ENCODE peak calls at places on chromosomes 4 and X, in eight cellular contexts. T is EL; M is renal cortical epithelial cell; S is activated T-cell treated with anti-CD3 and anti-CD28 coated beads, Interleukin-2, amount 50 U/mL, for 72 hours; R is frontal cortex; Y is NCI-H2227 treated with DMSO at 0.1 percent for 48 hours; W is retinal pigment epithelial cell; V is T-helper 1 cell. Q is an unnamed sample.

GRCh38 chr4:8319731-8320385 is 50.3 kb downstream of the HTRA3 start:
- DNase-seq in T (no peak), Y (no peak), V (no peak), M (no peak), W (no peak), S (no peak), R (no peak), Q (peak; percentile 82)

GRCh38 chr4:176995-177394 is 52.7 kb downstream of the ZNF718 start:
- DNase-seq in S (no peak), Y (no peak), R (no peak), T (no peak), V (no peak), M (no peak), W (no peak), Q (no peak)

GRCh38 chrX:16143968-16144367 is 20.6 kb downstream of the GRPR start:
- DNase-seq in R (no peak), T (no peak), S (no peak), M (no peak), W (no peak), V (no peak), Y (no peak), Q (no peak)

GRCh38 chr4:121208571-121208970 is 44.5 kb upstream of the TNIP3 start:
- DNase-seq in W (no peak), Y (no peak), V (no peak), M (no peak), T (no peak), S (no peak), R (no peak), Q (no peak)

GRCh38 chr4:55864577-55865223 is 11.3 kb downstream of the EXOC1 start:
- DNase-seq in T (no peak), S (no peak), R (no peak), Y (no peak), V (no peak), M (no peak), W (no peak), Q (no peak)

GRCh38 chrX:51893931-51894696 is 691 bp downstream of the MAGED1 start:
- DNase-seq in Y (peak; percentile 36), V (no peak), W (no peak), R (no peak), T (peak; percentile 24), S (peak; percentile 4), M (no peak), Q (peak; percentile 22)

GRCh38 chr4:85478576-85478975 is 3.6 kb downstream of the ARHGAP24 start:
- DNase-seq in R (no peak), M (no peak), Y (no peak), W (no peak), S (no peak), T (peak; percentile 85), V (no peak), Q (no peak)

GRCh38 chr4:135411251-135411650 is 1209.7 kb upstream of the PABPC4L start:
- DNase-seq in W (peak; percentile 10), V (no peak), T (no peak), R (no peak), S (no peak), Y (no peak), M (no peak), Q (no peak)

GRCh38 chr4:108053281-108053701 is 63.6 kb downstream of the HADH start:
- DNase-seq in V (no peak), Y (no peak), S (no peak), W (peak; percentile 29), M (peak; percentile 97), T (no peak), R (no peak), Q (no peak)

GRCh38 chr4:177182728-177183127 is 126.9 kb upstream of the NEIL3 start:
- DNase-seq in M (no peak), T (no peak), V (no peak), R (no peak), Y (no peak), W (no peak), S (no peak), Q (no peak)

GRCh38 chrX:13293700-13294099 is 26.2 kb downstream of the ATXN3L start:
- DNase-seq in R (no peak), V (no peak), S (no peak), Y (peak; percentile 94), M (peak; percentile 4), W (no peak), T (no peak), Q (no peak)

GRCh38 chr4:54941994-54942552 is 183.3 kb downstream of the KDR start:
- DNase-seq in Y (no peak), R (no peak), M (peak; percentile 13), T (no peak), V (peak; percentile 1), W (no peak), S (peak; percentile 25), Q (no peak)

GRCh38 chr4:98203406-98204235 is 57.6 kb upstream of the RAP1GDS1 start:
- DNase-seq in V (no peak), S (no peak), W (no peak), R (no peak), T (no peak), M (peak; percentile 30), Y (no peak), Q (no peak)

GRCh38 chrX:141341341-141341740 is 99.0 kb upstream of the SPANXC start:
- DNase-seq in W (peak; percentile 22), M (peak; percentile 61), R (no peak), T (peak; percentile 67), S (no peak), Y (no peak), V (no peak), Q (no peak)

GRCh38 chr4:81631958-81632439 is 160.3 kb upstream of the RASGEF1B start:
- DNase-seq in W (peak; percentile 90), Y (peak; percentile 2), S (no peak), M (peak; percentile 100), R (no peak), V (no peak), T (peak; percentile 6), Q (no peak)